ENCODE peak calls at places on chromosomes 12 and 14, in six cellular contexts. H, T, B, N, Y and G are unnamed samples.

GRCh38 chr14:73426877-73427276 is 31.5 kb downstream of the NUMB start:
- DNase-seq in H (no peak), T (no peak), Y (no peak), N (no peak), B (no peak), G (no peak)

GRCh38 chr14:51014086-51014485 is 69.8 kb upstream of the PYGL start:
- DNase-seq in N (no peak), B (no peak), H (no peak), T (no peak), Y (no peak), G (no peak)

GRCh38 chr14:95248422-95248821 is 71.3 kb downstream of the CLMN start:
- DNase-seq in Y (no peak), B (no peak), N (no peak), T (no peak), H (no peak), G (no peak)

GRCh38 chr14:75646762-75647161 is 13.9 kb downstream of the ERG28 start:
- DNase-seq in B (no peak), Y (no peak), T (no peak), H (peak), N (no peak), G (no peak)

GRCh38 chr12:119444462-119445044 is 110.0 kb downstream of the CCDC60 start:
- DNase-seq in H (peak), T (peak), N (no peak), B (no peak), Y (no peak), G (peak)

GRCh38 chr12:105740337-105740736 is 398.4 kb downstream of the NUAK1 start:
- DNase-seq in T (no peak), Y (no peak), H (no peak), B (no peak), N (no peak), G (no peak)

GRCh38 chr12:104596128-104596799 is 139.5 kb downstream of the CHST11 start:
- DNase-seq in Y (peak), N (no peak), B (no peak), H (no peak), T (no peak), G (no peak)

GRCh38 chr12:101604132-101604531 is 9.4 kb downstream of the MYBPC1 start:
- DNase-seq in B (no peak), N (no peak), H (no peak), Y (no peak), T (no peak), G (no peak)

GRCh38 chr12:20436367-20436766 is 68.0 kb downstream of the PDE3A start:
- DNase-seq in N (no peak), H (no peak), Y (no peak), B (no peak), T (no peak), G (no peak)

GRCh38 chr12:83827193-83827592 is 1085.4 kb downstream of the SLC6A15 start:
- DNase-seq in T (no peak), H (no peak), Y (no peak), N (no peak), B (no peak), G (no peak)

GRCh38 chr12:48859607-48860006 is 6.1 kb downstream of the RND1 start:
- DNase-seq in H (no peak), T (no peak), N (no peak), Y (no peak), B (no peak), G (no peak)

GRCh38 chr12:132839558-132840235 is 11.0 kb upstream of the GOLGA3 start:
- DNase-seq in T (no peak), B (no peak), Y (no peak), H (no peak), N (no peak), G (no peak)

GRCh38 chr12:61538951-61539350 is 721.3 kb upstream of the USP15 start:
- DNase-seq in B (no peak), T (no peak), H (no peak), N (no peak), Y (no peak), G (peak)

GRCh38 chr12:132415456-132416120 is 74.4 kb upstream of the FBRSL1 start:
- DNase-seq in H (no peak), Y (no peak), B (no peak), T (no peak), N (no peak), G (no peak)

GRCh38 chr12:114444422-114445279 is 38.7 kb upstream of the TBX5 start:
- DNase-seq in H (no peak), T (no peak), Y (no peak), N (no peak), B (no peak), G (no peak)

GRCh38 chr14:94388027-94388895 is at the start of gene SERPINA1:
- DNase-seq in T (no peak), H (peak), B (no peak), N (no peak), Y (no peak), G (no peak)

GRCh38 chr12:111546758-111547383 is 52.2 kb downstream of the ATXN2 start:
- DNase-seq in Y (no peak), N (no peak), T (no peak), H (no peak), B (no peak), G (no peak)

GRCh38 chr14:49193365-49194050 is 392.7 kb downstream of the RPS29 start:
- DNase-seq in N (no peak), H (no peak), B (no peak), T (no peak), Y (no peak), G (no peak)

GRCh38 chr12:58489394-58489793 is 430.9 kb downstream of the LRIG3 start:
- DNase-seq in N (no peak), B (no peak), H (no peak), T (no peak), Y (no peak), G (no peak)

GRCh38 chr14:96255501-96256366 is at the start of gene BDKRB1:
- DNase-seq in Y (peak), N (no peak), T (no peak), B (no peak), H (no peak), G (no peak)

DNA sequence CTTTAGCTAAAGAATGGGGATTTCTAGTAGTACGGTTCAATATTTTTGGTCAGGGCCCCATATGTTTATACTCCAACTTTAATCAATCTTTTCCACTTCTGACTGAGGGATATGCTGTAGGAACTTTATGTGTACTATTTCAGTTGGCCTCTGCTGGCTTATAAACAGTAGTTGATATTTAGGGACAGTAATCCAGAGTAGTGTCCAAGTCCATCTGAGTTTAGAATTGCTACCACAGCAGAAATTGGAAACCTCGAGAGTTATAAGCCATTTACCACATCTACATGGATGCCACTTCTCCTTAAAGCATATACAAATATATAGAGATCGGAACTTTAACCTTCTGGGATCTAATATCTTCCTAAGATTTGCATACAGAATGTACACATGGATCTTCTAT is 11.6 kb downstream of the LPCAT3 start:
- DNase-seq in B (no peak), Y (no peak), T (no peak), H (no peak), N (no peak), G (no peak)
- TF ChIP-seq CTCF in B (no peak), Y (no peak), T (no peak), H (no peak), N (no peak), G (no peak)

GRCh38 chr12:52828156-52829090 is 5.7 kb downstream of the KRT79 start:
- DNase-seq in H (no peak), T (no peak), N (no peak), Y (no peak), B (no peak), G (no peak)

GRCh38 chr12:52824741-52825410 is 9.2 kb downstream of the KRT79 start:
- DNase-seq in Y (no peak), N (no peak), T (no peak), B (no peak), H (no peak), G (no peak)

GRCh38 chr12:52827499-52828090 is 6.5 kb downstream of the KRT79 start:
- DNase-seq in H (no peak), T (no peak), N (no peak), B (no peak), Y (no peak), G (no peak)

GRCh38 chr12:52825961-52826360 is 8.2 kb downstream of the KRT79 start:
- DNase-seq in N (no peak), H (no peak), T (no peak), Y (no peak), B (no peak), G (no peak)

DNA sequence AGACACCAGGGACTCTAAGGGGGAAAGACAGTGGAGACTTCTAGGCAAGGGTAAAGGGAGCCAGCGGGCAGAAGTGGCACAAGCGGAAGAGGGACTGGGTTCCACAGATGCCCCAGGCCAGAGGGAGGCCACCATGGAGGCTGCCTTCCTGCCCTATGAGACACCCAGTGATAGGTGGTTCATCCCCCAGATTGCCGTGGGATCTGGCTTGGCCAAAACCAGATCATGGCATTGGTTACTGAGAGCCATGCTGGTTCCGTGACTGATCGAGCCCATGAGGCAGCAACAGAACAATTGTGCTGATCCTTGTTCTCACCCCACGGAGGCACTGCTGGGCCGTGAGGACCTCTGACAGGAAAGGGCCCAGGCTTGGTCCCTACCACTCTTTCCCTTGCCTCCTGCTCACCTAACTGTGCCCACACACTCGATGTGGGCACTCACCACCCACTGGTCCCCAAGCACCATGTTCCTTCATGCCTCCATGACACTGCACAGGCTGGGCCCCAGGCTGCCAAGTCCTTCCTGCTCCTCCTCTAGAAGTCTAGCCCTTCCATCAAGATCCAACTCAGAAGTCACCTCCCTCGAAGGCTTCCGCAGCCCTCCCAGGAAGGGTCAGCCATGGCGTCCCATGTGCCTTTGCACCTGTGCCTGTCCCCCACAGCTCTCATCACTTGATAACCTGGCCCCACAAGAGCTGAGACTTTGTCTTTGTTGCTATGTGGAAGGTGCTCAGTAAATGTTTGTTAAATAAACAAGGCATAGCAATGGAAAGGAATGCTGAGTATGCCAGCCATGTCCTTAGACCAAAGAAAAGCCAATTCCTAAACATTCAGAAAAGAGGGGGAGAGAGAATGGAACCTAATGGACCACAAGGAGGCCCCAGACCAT is 7.3 kb downstream of the KRT79 start:
- DNase-seq in Y (no peak), B (no peak), N (no peak), H (no peak), T (no peak), G (no peak)
- TF ChIP-seq CTCF in Y (no peak), B (no peak), N (no peak), H (no peak), T (no peak), G (no peak)

DNA sequence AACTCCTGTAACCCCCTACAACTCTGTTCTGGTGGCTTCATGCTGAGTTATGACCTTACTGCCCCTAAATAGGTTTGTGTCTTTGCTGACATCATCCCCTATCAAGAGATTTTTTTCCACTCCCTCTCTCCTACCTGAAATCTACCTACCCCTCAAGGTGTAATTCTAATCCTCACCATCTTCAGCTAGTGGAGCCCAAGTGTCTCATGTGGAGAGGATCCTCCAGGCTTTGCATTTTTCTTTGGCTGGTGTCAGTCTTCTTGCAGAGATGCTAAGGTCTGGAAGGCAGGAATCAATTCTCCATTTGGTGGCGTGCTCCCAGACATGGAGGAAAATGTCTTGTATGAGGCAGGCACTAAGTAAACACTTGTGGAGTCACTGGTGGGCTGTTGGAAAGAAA is 74.8 kb upstream of the PRMT8 start:
- DNase-seq in Y (no peak), H (no peak), T (no peak), B (no peak), N (no peak), G (no peak)
- TF ChIP-seq CTCF in Y (no peak), H (no peak), T (no peak), B (no peak), N (no peak), G (no peak)

DNA sequence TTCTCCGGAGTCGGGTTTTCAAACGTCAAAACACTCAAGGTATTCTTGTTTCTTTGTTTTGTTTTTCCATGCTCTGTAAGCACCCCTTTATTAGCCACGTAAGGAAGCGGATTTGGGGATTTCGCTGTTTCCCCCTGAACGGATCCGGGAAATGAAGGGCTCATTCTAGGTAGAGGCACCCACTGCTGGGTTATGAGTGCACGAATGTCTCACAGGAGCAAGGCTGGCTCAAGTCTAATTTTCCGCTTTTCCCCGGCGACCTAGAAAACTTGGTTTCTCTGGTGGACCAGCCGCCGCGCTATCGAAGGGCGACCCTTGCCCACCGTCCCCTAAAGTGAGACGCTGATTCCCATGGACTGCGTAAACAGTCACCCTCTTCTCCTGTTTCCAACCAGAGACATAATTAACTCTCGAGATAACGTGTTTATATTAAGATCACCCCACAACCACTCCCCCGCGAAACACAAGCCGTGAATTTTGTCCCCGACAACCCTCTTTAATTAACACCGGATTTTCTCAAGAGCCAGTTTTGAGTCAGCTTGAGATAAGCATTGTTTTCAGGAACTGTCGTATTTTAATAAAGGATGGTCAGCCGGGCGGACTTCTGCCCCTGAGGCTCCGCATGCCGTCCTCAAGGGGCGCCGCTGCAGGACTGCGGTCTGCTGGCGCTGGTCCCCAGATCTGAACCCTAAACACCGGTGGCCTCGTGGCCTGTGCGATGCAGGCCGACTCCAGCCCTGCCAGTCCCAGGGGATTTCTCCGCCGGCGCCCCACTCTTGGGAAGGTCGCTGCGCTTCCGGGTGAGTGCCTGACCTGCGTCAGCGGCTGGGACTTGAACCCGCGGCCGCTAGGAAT is 523 bp upstream of the ABCC9 start:
- DNase-seq in N (no peak), H (peak), B (no peak), T (peak), Y (no peak), G (peak)
- TF ChIP-seq CTCF in N (no peak), H (peak), B (no peak), T (peak), Y (peak), G (peak)

GRCh38 chr14:21093769-21094681 is 4.4 kb downstream of the ZNF219 start:
- DNase-seq in Y (no peak), H (no peak), N (no peak), T (no peak), B (no peak), G (no peak)
- TF ChIP-seq CTCF in Y (peak), H (no peak), N (no peak), T (no peak), B (no peak), G (peak)

GRCh38 chr12:13161172-13161571 is 35.4 kb upstream of the EMP1 start:
- DNase-seq in N (no peak), H (no peak), B (no peak), T (no peak), Y (no peak), G (no peak)
- TF ChIP-seq CTCF in N (no peak), H (no peak), B (no peak), T (no peak), Y (no peak), G (peak)

DNA sequence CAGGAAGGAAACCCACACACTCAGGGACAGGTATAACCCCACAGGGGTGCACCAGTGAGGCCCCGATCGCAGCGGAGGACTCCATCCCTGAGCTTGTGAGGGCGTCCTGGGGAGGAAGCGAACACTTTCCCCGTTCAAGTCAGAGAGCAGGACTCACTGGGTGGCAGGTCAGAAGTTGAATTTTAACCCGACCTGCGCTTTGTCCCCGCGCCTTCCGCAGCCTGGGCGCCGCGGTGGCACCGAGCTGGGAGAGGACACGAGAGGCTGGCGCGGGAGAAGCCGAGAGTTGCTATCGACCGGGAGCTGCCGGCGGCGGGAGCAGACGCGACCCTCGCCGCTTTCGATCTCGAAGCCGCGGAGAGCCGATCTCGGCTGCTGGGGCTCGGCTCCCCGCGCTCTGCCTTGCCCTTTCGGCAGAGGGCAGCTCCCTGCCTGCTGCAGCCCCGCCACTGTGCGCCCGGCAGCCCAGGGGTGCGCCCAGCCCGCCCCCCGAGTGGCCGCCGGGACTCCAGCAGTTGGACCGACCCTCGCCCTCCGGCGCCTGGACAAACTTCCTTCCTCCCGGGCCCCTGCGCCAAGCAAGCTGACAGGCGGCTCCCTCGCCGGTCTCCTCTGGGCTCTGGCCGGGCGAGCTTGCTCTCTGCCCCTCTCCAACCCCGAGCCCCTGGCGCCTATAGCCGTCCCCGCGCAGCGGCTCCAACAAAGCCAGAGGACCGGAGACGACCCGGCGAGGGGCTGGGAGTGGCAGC is 918 bp downstream of the LIN7A start:
- DNase-seq in H (peak), Y (no peak), N (no peak), T (peak), B (no peak), G (peak)
- TF ChIP-seq CTCF in H (peak), Y (no peak), N (no peak), T (no peak), B (no peak), G (no peak)

GRCh38 chr14:77529963-77530362 is 31.3 kb upstream of the ISM2 start:
- DNase-seq in Y (no peak), T (no peak), H (no peak), B (no peak), N (no peak), G (no peak)
- TF ChIP-seq CTCF in Y (no peak), T (no peak), H (no peak), B (no peak), N (no peak), G (no peak)